ENCODE peak calls at places on chromosome 5, in six cellular contexts. K is SK-N-SH, T is AG10803, I is tibial artery, J is kidney epithelial cell, P is fibroblast of lung. L is an unnamed sample.
A peak's percentile ranks its signal among the peaks of the same experiment; 100 is the strongest.

GRCh38 chr5:171601266-171601881 is 181.9 kb downstream of the FGF18 start:
- DNase-seq in K (no peak), J (no peak), T (no peak), I (no peak), P (no peak), L (no peak)

GRCh38 chr5:136082390-136083193 is 50.1 kb upstream of the SMAD5 start:
- DNase-seq in T (peak; percentile 72), P (no peak), J (no peak), I (peak; percentile 89), K (peak; percentile 84), L (peak; percentile 39)

GRCh38 chr5:176739461-176740051 is 70.8 kb upstream of the UNC5A start:
- DNase-seq in T (no peak), J (no peak), K (peak; percentile 66), P (no peak), I (peak; percentile 48), L (no peak)

GRCh38 chr5:139776856-139777255 is 18.8 kb upstream of the PSD2 start:
- DNase-seq in P (no peak), K (no peak), J (no peak), I (no peak), T (no peak), L (no peak)

GRCh38 chr5:131635755-131636479 is 888 bp upstream of the RAPGEF6 start:
- DNase-seq in I (no peak), P (peak; percentile 36), K (peak; percentile 20), T (peak; percentile 24), J (no peak), L (no peak)

GRCh38 chr5:146890073-146890472 is 11.5 kb upstream of the PPP2R2B start:
- DNase-seq in I (no peak), P (no peak), T (no peak), J (no peak), K (no peak), L (no peak)

GRCh38 chr5:110034076-110034475 is 344.3 kb downstream of the MAN2A1 start:
- DNase-seq in K (no peak), J (no peak), I (no peak), T (no peak), P (no peak), L (no peak)

GRCh38 chr5:14204785-14205321 is 61.7 kb downstream of the TRIO start:
- DNase-seq in I (peak; percentile 77), P (peak; percentile 90), K (no peak), J (peak; percentile 89), T (peak; percentile 87), L (peak; percentile 61)

GRCh38 chr5:78288246-78288645 is 6.3 kb downstream of the AP3B1 start:
- DNase-seq in I (no peak), K (no peak), P (peak; percentile 29), J (no peak), T (no peak), L (no peak)

GRCh38 chr5:179260324-179261070 is 84.8 kb downstream of the ADAMTS2 start:
- DNase-seq in T (no peak), P (no peak), K (peak; percentile 19), I (peak; percentile 46), J (no peak), L (no peak)

GRCh38 chr5:157072508-157072907 is 13.6 kb upstream of the HAVCR1 start:
- DNase-seq in J (no peak), T (no peak), K (no peak), P (no peak), I (no peak), L (no peak)

GRCh38 chr5:2867373-2867933 is 116.0 kb upstream of the IRX2 start:
- DNase-seq in K (no peak), T (no peak), P (no peak), I (no peak), J (no peak), L (no peak)

GRCh38 chr5:34977934-34978616 is 48.7 kb downstream of the DNAJC21 start:
- DNase-seq in K (no peak), P (no peak), T (no peak), J (no peak), I (no peak), L (no peak)

GRCh38 chr5:179271821-179272325 is 73.4 kb downstream of the ADAMTS2 start:
- DNase-seq in K (peak; percentile 23), P (no peak), I (peak; percentile 59), J (no peak), T (no peak), L (no peak)

GRCh38 chr5:170917113-170917512 is 55.3 kb downstream of the RANBP17 start:
- DNase-seq in P (no peak), T (peak; percentile 17), J (no peak), K (no peak), I (no peak), L (no peak)

GRCh38 chr5:142115937-142116614 is 7.5 kb downstream of the NDFIP1 start:
- DNase-seq in P (peak; percentile 61), T (peak; percentile 43), J (no peak), I (no peak), K (no peak), L (no peak)

GRCh38 chr5:100790951-100791350 is 112.1 kb downstream of the ST8SIA4 start:
- DNase-seq in P (no peak), I (no peak), J (no peak), T (no peak), K (no peak), L (no peak)

GRCh38 chr5:32673272-32673671 is 37.8 kb upstream of the NPR3 start:
- DNase-seq in P (no peak), J (no peak), K (no peak), I (no peak), T (no peak), L (no peak)
- H3K4me3 ChIP-seq in P (no peak overlapping the region), J (no peak overlapping the region), K (no peak overlapping the region), I (no peak overlapping the region), T (no peak overlapping the region), L (no peak overlapping the region)

DNA sequence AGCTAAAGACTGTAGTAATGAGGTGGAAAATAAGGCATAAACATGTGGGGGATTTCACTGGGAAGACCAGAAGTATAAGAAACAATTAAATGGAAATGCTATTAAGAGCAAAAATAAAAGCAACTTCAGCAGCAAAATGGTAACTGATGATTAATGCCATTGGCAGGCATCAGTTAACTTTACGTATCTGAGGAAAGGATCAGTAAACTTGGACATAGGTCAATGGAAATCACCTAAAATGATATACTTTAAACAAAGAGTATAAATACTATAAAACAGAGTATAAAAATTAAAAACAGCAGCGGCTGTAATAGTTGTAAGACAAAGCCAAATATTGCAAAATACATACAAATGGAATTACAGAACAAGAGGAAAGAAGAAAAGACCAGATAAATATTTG is 992.1 kb downstream of the DNAH5 start:
- DNase-seq in T (no peak), I (no peak), K (no peak), P (no peak), J (no peak), L (no peak)
- TF ChIP-seq CTCF in T (no peak), I (no peak), K (no peak), P (no peak), J (no peak), L (no peak)

GRCh38 chr5:128081111-128081865 is 2.3 kb upstream of the SLC12A2 start:
- DNase-seq in I (no peak), P (peak; percentile 12), T (no peak), K (peak; percentile 19), J (no peak), L (no peak)
- H3K4me3 ChIP-seq in I (peak overlapping the region; percentile 84), P (peak overlapping the region; percentile 82), T (peak overlapping the region; percentile 91), K (peak overlapping the region; percentile 80), J (peak overlapping the region; percentile 58), L (no peak overlapping the region)

GRCh38 chr5:36161317-36161716 is 9.4 kb downstream of the SKP2 start:
- DNase-seq in T (no peak), I (no peak), K (no peak), P (no peak), J (no peak), L (no peak)
- TF ChIP-seq CTCF in T (no peak), I (no peak), K (no peak), P (no peak), J (no peak), L (no peak)

DNA sequence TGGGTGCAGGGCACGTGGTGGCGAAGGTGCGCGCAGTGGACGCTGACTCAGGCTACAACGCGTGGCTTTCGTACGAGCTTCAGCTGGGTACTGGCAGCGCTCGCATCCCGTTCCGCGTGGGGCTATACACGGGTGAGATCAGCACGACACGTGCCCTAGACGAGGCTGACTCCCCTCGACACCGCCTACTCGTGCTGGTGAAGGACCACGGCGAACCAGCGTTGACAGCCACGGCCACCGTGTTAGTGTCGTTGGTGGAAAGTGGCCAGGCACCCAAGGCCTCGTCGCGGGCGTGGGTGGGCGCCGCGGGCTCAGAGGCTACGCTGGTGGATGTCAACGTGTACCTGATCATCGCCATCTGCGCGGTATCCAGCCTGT is 2.1 kb downstream of the PCDHA2 start:
- DNase-seq in T (no peak), I (peak; percentile 53), P (no peak), K (no peak), J (no peak), L (no peak)
- H3K4me3 ChIP-seq in T (no peak overlapping the region), I (no peak overlapping the region), P (no peak overlapping the region), K (no peak overlapping the region), J (no peak overlapping the region), L (no peak overlapping the region)

GRCh38 chr5:122468351-122469111 is 156.5 kb downstream of the SNCAIP start:
- DNase-seq in T (no peak), K (no peak), I (no peak), P (no peak), J (no peak), L (no peak)
- TF ChIP-seq CTCF in T (peak; percentile 18), K (peak; percentile 19), I (no peak), P (no peak), J (no peak), L (no peak)

GRCh38 chr5:175534070-175534932 is 55.9 kb downstream of the SFXN1 start:
- DNase-seq in J (peak; percentile 32), K (peak; percentile 90), T (peak; percentile 74), I (peak; percentile 82), P (peak; percentile 74), L (peak; percentile 57)
- H3K4me3 ChIP-seq in J (no peak overlapping the region), K (peak overlapping the region; percentile 46), T (no peak overlapping the region), I (no peak overlapping the region), P (no peak overlapping the region), L (no peak overlapping the region)

DNA sequence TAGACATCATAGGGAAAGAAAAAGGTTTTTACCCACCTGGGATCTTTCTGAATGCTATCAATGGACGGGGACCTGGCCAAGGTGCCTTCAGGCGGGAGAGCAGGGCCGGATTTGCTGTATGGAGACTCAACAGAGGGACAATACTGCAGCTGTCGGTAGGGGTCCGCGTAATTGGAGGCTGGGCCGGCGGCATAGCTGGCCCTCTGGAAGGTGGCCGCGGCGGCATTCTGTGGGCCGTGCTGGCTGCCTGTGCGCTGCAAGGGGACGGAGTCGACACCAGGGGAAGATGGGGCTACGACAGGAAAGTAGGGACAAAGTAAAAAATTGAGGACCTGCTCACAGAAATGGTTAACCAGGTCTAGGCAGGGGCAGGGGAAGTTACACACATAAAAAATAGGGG is 557.9 kb downstream of the CTNND2 start:
- DNase-seq in P (no peak), I (no peak), J (no peak), T (no peak), K (no peak), L (no peak)
- TF ChIP-seq CTCF in P (no peak), I (no peak), J (no peak), T (no peak), K (no peak), L (no peak)

L was measured in astrocyte of the cerebellum.